ENCODE peak calls at places on chromosomes 11 and 22, in four cellular contexts. P is HEK293T, D is AG10803, J is BE2C. F is an unnamed sample.

GRCh38 chr11:75263944-75264349 is 23.4 kb downstream of the TPBGL start:
- DNase-seq in J (peak), P (no peak), D (peak), F (peak)

GRCh38 chr11:67105964-67106363 is 13.1 kb upstream of the KDM2A start:
- DNase-seq in J (no peak), D (no peak), P (no peak), F (no peak)

GRCh38 chr11:100328626-100329340 is 358.3 kb upstream of the ARHGAP42 start:
- DNase-seq in J (no peak), P (no peak), D (no peak), F (peak)

GRCh38 chr11:24375896-24376295 is 121.0 kb upstream of the LUZP2 start:
- DNase-seq in J (no peak), P (no peak), D (no peak), F (no peak)

GRCh38 chr11:124891390-124891861 is 6.2 kb downstream of the ROBO4 start:
- DNase-seq in J (peak), P (no peak), D (no peak), F (peak)

GRCh38 chr11:86632499-86633269 is 39.7 kb downstream of the ME3 start:
- DNase-seq in D (peak), P (peak), J (no peak), F (peak)

GRCh38 chr11:116793476-116794096 is 1.9 kb upstream of the APOA5 start:
- DNase-seq in J (no peak), D (no peak), P (no peak), F (no peak)

GRCh38 chr11:24086921-24087320 is 409.9 kb upstream of the LUZP2 start:
- DNase-seq in P (no peak), J (no peak), D (no peak), F (no peak)

GRCh38 chr22:19723165-19723989 is at the start of gene GP1BB:
- DNase-seq in D (no peak), J (no peak), P (peak), F (peak)

GRCh38 chr11:12973529-12974181 is 35.5 kb upstream of the RASSF10 start:
- DNase-seq in J (no peak), P (no peak), D (no peak), F (no peak)

GRCh38 chr11:34351051-34351450 is 6.8 kb downstream of the ABTB2 start:
- DNase-seq in P (no peak), D (peak), J (no peak), F (no peak)

GRCh38 chr22:46196268-46196667 is 45.9 kb downstream of the PPARA start:
- DNase-seq in J (no peak), D (no peak), P (no peak), F (no peak)

GRCh38 chr11:17648528-17648927 is 70.8 kb upstream of the MYOD1 start:
- DNase-seq in J (no peak), P (peak), D (no peak), F (no peak)

GRCh38 chr22:36541831-36542391 is 12.9 kb upstream of the EIF3D start:
- DNase-seq in D (peak), P (no peak), J (peak), F (no peak)

GRCh38 chr22:45179276-45180049 is 15.7 kb downstream of the NUP50 start:
- DNase-seq in J (no peak), P (no peak), D (no peak), F (no peak)

GRCh38 chr11:112656772-112657428 is 304.3 kb upstream of the NCAM1 start:
- DNase-seq in D (peak), J (no peak), P (no peak), F (no peak)

GRCh38 chr22:20811971-20812660 is 38.2 kb downstream of the SERPIND1 start:
- DNase-seq in J (no peak), P (no peak), D (no peak), F (no peak)

GRCh38 chr11:46669606-46670243 is 30.7 kb downstream of the ARHGAP1 start:
- DNase-seq in P (no peak), J (no peak), D (no peak), F (peak)

GRCh38 chr22:35313311-35314121 is 13.8 kb downstream of the TOM1 start:
- DNase-seq in J (peak), D (peak), P (no peak), F (no peak)

GRCh38 chr11:96464695-96465307 is 75.0 kb downstream of the JRKL start:
- DNase-seq in D (peak), P (peak), J (peak), F (no peak)

GRCh38 chr22:40345271-40345670 is 1.0 kb upstream of the ADSL start:
- DNase-seq in D (peak), J (no peak), P (no peak), F (no peak)

GRCh38 chr22:30872282-30873041 is 96.1 kb downstream of the MORC2 start:
- DNase-seq in J (peak), D (no peak), P (no peak), F (peak)

GRCh38 chr22:22155607-22156006 is 89.0 kb upstream of the VPREB1 start:
- DNase-seq in D (no peak), P (no peak), J (no peak), F (no peak)